ENCODE peak calls at places on chromosomes 13 and 19, in six cellular contexts. P is HFF-Myc, I is fibroblast of villous mesenchyme, K is lower leg skin, Z is cardiac fibroblast, W is HepG2. T is an unnamed sample.

GRCh38 chr19:55256562-55257460 is 2.0 kb downstream of the PPP6R1 start:
- DNase-seq in P (no peak), I (no peak), K (no peak), Z (no peak), W (peak; percentile 74), T (no peak)

GRCh38 chr13:64061649-64062048 is 2646.0 kb upstream of the PCDH20 start:
- DNase-seq in P (no peak), I (no peak), K (no peak), Z (no peak), W (no peak), T (no peak)

GRCh38 chr13:34671136-34671535 is 270.9 kb upstream of the NBEA start:
- DNase-seq in P (no peak), I (no peak), K (peak; percentile 52), Z (peak; percentile 17), W (no peak), T (no peak)

GRCh38 chr13:110264685-110265275 is 42.2 kb downstream of the COL4A1 start:
- DNase-seq in P (no peak), I (no peak), K (no peak), Z (no peak), W (no peak), T (no peak)

GRCh38 chr19:458091-459042 is 2.5 kb downstream of the SHC2 start:
- DNase-seq in P (no peak), I (no peak), K (no peak), Z (no peak), W (no peak), T (no peak)

GRCh38 chr13:33217256-33217655 is 68.3 kb downstream of the STARD13 start:
- DNase-seq in P (no peak), I (no peak), K (no peak), Z (no peak), W (no peak), T (no peak)

GRCh38 chr19:38683393-38684077 is 36.1 kb downstream of the ACTN4 start:
- DNase-seq in P (peak; percentile 78), I (peak; percentile 84), K (peak; percentile 81), Z (peak; percentile 87), W (peak; percentile 96), T (peak; percentile 97)

GRCh38 chr19:55145241-55145640 is 3.8 kb downstream of the TNNT1 start:
- DNase-seq in P (no peak), I (no peak), K (no peak), Z (no peak), W (no peak), T (no peak)

GRCh38 chr13:27857271-27857670 is 62.5 kb upstream of the PDX1 start:
- DNase-seq in P (no peak), I (no peak), K (no peak), Z (no peak), W (no peak), T (no peak)

GRCh38 chr13:68810660-68811059 is 1297.0 kb upstream of the ATXN8OS start:
- DNase-seq in P (no peak), I (no peak), K (no peak), Z (no peak), W (peak; percentile 5), T (no peak)

GRCh38 chr13:102693250-102693649 is 1.6 kb downstream of the METTL21C start:
- DNase-seq in P (no peak), I (no peak), K (no peak), Z (no peak), W (no peak), T (no peak)

GRCh38 chr19:57566396-57567256 is 7.0 kb upstream of the ZNF550 start:
- DNase-seq in P (no peak), I (peak; percentile 48), K (no peak), Z (peak; percentile 49), W (no peak), T (peak; percentile 42)

GRCh38 chr19:41219924-41220567 is 1.0 kb downstream of the AXL start:
- DNase-seq in P (no peak), I (peak; percentile 70), K (no peak), Z (peak; percentile 63), W (no peak), T (peak; percentile 53)

GRCh38 chr13:23722726-23723453 is 152.7 kb downstream of the TNFRSF19 start:
- DNase-seq in P (no peak), I (no peak), K (no peak), Z (no peak), W (peak; percentile 82), T (no peak)

GRCh38 chr13:52903320-52903719 is 54.9 kb upstream of the PCDH8 start:
- DNase-seq in P (no peak), I (no peak), K (no peak), Z (no peak), W (no peak), T (no peak)

GRCh38 chr13:36259361-36260137 is 38.1 kb downstream of the CCDC169 start:
- DNase-seq in P (no peak), I (no peak), K (no peak), Z (no peak), W (no peak), T (no peak)

GRCh38 chr19:37902668-37903067 is 3.7 kb downstream of the WDR87 start:
- DNase-seq in P (peak; percentile 33), I (peak; percentile 80), K (peak; percentile 67), Z (peak; percentile 79), W (peak; percentile 71), T (peak; percentile 76)

DNA sequence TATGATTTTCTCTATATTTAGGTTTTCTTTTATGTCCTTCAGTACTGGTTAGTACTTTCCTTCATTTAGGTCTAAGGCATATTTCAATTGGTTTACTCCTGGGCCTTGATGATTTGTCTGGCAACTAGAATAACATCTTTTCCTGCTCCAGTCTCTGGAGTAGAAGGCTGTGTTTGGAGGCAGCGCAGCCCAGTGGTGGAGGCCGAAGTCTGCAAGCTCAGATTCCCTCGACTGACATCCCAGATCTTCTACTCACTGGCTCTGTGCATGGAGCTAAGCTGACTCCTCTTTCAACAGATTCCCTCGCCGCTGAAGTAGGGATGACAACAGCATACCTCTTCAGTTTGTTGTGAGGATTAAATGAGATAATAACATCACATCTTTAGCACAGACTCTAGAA is 141.0 kb downstream of the RAP2A start:
- DNase-seq in P (no peak), I (peak; percentile 65), K (no peak), Z (peak; percentile 62), W (peak; percentile 38), T (peak; percentile 3)
- TF ChIP-seq CTCF in P (peak; percentile 33), I (peak; percentile 82), K (no peak), Z (peak; percentile 74), W (peak; percentile 91), T (peak; percentile 50)

DNA sequence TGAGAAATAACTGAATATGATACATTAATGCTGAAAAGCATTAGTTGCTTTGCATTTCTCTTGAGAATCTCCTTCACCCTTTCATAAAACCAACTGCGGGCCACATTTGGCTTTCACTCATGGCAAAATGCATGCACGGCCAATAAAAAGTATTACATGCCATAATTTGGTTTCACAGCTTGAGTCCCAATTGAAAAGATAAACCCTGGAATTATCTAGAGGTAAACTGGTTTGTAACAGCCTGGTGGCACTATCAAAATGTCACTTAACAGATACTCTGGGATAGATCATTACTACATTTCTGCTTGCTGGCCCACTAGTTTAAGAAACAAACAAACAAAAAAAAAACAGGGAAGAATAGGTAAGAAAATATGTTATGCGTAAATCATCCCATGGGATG is 3.9 kb downstream of the OBI1 start:
- DNase-seq in P (no peak), I (no peak), K (no peak), Z (no peak), W (no peak), T (no peak)
- H3K4me3 ChIP-seq in P (no peak overlapping the region), I (no peak overlapping the region), K (no peak overlapping the region), Z (no peak overlapping the region), W (no peak overlapping the region), T (no peak overlapping the region)

GRCh38 chr13:88751994-88752393 is 1080.8 kb downstream of the SLITRK5 start:
- DNase-seq in P (no peak), I (no peak), K (no peak), Z (no peak), W (no peak), T (no peak)
- TF ChIP-seq CTCF in P (no peak), I (no peak), K (no peak), Z (no peak), W (no peak), T (no peak)

GRCh38 chr13:62110079-62110478 is 694.4 kb upstream of the PCDH20 start:
- DNase-seq in P (no peak), I (no peak), K (no peak), Z (no peak), W (no peak), T (no peak)

DNA sequence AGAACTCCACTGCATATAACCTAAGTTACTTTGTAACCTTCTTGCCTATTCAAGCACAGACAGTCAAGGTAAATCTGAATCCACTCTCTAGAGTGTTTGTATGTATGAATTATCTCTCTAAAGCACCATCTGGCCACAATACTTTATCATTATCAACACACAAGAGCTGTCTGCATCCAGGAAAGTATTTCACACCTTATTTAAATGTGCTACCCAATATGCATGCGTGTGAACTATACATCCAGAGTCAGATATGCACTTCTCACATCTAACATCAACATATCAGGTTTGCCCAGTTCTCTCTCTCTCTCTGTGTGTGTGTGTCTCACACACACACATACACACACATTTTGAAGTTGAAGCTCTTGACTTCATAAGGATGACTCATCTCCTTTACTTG is 697.5 kb upstream of the PCDH20 start:
- DNase-seq in P (no peak), I (no peak), K (no peak), Z (no peak), W (no peak), T (peak; percentile 5)
- H3K4me3 ChIP-seq in P (no peak overlapping the region), I (no peak overlapping the region), K (no peak overlapping the region), Z (no peak overlapping the region), W (no peak overlapping the region), T (no peak overlapping the region)